ENCODE peak calls at places on chromosome 11, in eight cellular contexts. D is Right ventricle myocardium superior; G is ELR; R is effector memory CD8-positive, alpha-beta T cell; M is activated CD8-positive, alpha-beta T cell treated with anti-CD3 and anti-CD28 coated beads, Interleukin-2, amount 10 ng/mL, durations not matched to agents 7 days and 5 days; W is neural crest cell; Q is COR-L47; S is stimulated activated CD8-positive, alpha-beta memory T cell treated with anti-CD3 and anti-CD28 coated beads, Interleukin-15, amount 100 ng/mL, for 1 hour. U is an unnamed sample.

GRCh38 chr11:61626580-61627380 is 45.9 kb upstream of the SYT7 start:
- DNase-seq in D (peak; percentile 57), G (no peak), M (no peak), R (no peak), W (no peak), S (no peak), Q (no peak), U (no peak)

GRCh38 chr11:46895821-46896220 is 22.5 kb downstream of the LRP4 start:
- DNase-seq in M (no peak), R (no peak), S (no peak), Q (no peak), G (no peak), D (peak; percentile 85), W (no peak), U (no peak)

GRCh38 chr11:34585870-34586654 is 34.8 kb upstream of the EHF start:
- DNase-seq in W (peak; percentile 9), S (no peak), Q (peak; percentile 46), D (no peak), M (no peak), G (peak; percentile 79), R (no peak), U (peak; percentile 86)

GRCh38 chr11:26753738-26754504 is 32.1 kb upstream of the SLC5A12 start:
- DNase-seq in G (peak; percentile 62), R (no peak), S (no peak), D (peak; percentile 40), Q (peak; percentile 36), W (peak; percentile 20), M (no peak), U (peak; percentile 70)

GRCh38 chr11:22555901-22556300 is 69.7 kb downstream of the FANCF start:
- DNase-seq in W (no peak), S (no peak), D (no peak), Q (no peak), R (no peak), M (no peak), G (no peak), U (no peak)

GRCh38 chr11:68010058-68011041 is at the start of gene ALDH3B1:
- DNase-seq in D (peak; percentile 96), W (no peak), R (no peak), G (peak; percentile 90), S (no peak), Q (no peak), M (no peak), U (peak; percentile 97)

GRCh38 chr11:6351782-6352181 is 31.5 kb upstream of the CAVIN3 start:
- DNase-seq in R (no peak), W (no peak), S (no peak), G (peak; percentile 21), D (no peak), Q (no peak), M (no peak), U (no peak)

GRCh38 chr11:120579601-120580000 is 68.1 kb downstream of the GRIK4 start:
- DNase-seq in D (no peak), S (no peak), M (no peak), W (no peak), R (no peak), G (no peak), Q (no peak), U (no peak)

GRCh38 chr11:77039491-77040400 is 5.5 kb downstream of the B3GNT6 start:
- DNase-seq in S (no peak), G (no peak), R (no peak), Q (no peak), W (peak; percentile 57), D (peak; percentile 53), M (peak; percentile 44), U (no peak)

GRCh38 chr11:28701760-28702449 is 593.7 kb downstream of the METTL15 start:
- DNase-seq in M (no peak), Q (no peak), D (no peak), R (no peak), S (no peak), W (no peak), G (peak; percentile 60), U (no peak)

GRCh38 chr11:21514298-21514697 is 678.6 kb upstream of the ANO5 start:
- DNase-seq in Q (peak; percentile 29), G (no peak), S (no peak), W (no peak), R (no peak), D (no peak), M (no peak), U (peak; percentile 31)

GRCh38 chr11:119103793-119104192 is 2.1 kb upstream of the DPAGT1 start:
- DNase-seq in S (no peak), D (no peak), G (no peak), Q (no peak), R (no peak), M (no peak), W (no peak), U (peak; percentile 78)

GRCh38 chr11:129738242-129738641 is 77.4 kb upstream of the TMEM45B start:
- DNase-seq in M (no peak), D (no peak), S (no peak), Q (no peak), G (no peak), R (no peak), W (no peak), U (no peak)

GRCh38 chr11:71279916-71280645 is 27.7 kb upstream of the SHANK2 start:
- DNase-seq in S (no peak), M (no peak), G (no peak), D (no peak), R (no peak), Q (no peak), W (no peak), U (no peak)

GRCh38 chr11:69972351-69972802 is 105.7 kb upstream of the ANO1 start:
- DNase-seq in Q (peak; percentile 72), S (no peak), M (no peak), W (no peak), G (no peak), R (no peak), D (no peak), U (no peak)

GRCh38 chr11:72009156-72009555 is 10.4 kb downstream of the IL18BP start:
- DNase-seq in W (no peak), R (no peak), S (no peak), M (no peak), D (no peak), Q (no peak), G (no peak), U (no peak)

U was measured in OCI-M1.